ENCODE peak calls at places on chromosome 1, in ten cellular contexts. One of them, this sample, is unnamed.

GRCh38 chr1:72278461-72278860 is 3.9 kb downstream of the NEGR1 start:
- DNase-seq in GM04504: no peak
- DNase-seq in NCI-H2029: no peak
- DNase-seq in lower lobe of right lung: no peak
- DNase-seq in AG20443: no peak
- DNase-seq in non-pigmented ciliary epithelial cell: no peak
- DNase-seq in activated T-helper 1 cell treated with anti-CD3 and anti-CD28 coated beads, Interleukin-12 subunit alpha, Interleukin-12 subunit beta, Interleukin-2, Interleukin-4 antibody, amounts not matched to agents 30 ng/mL and 10 ng/mL and 1 ng/mL, durations not matched to agents 14 hours and 24 hours and 36 hours: no peak
- DNase-seq in GM13977: no peak
- DNase-seq in stimulated activated CD8-positive, alpha-beta memory T cell treated with anti-CD3 and anti-CD28 coated beads, Interleukin-7, amount 100 ng/mL, for 1 hour: no peak
- DNase-seq in amniotic stem cell: no peak
- DNase-seq in this sample: no peak

GRCh38 chr1:32893198-32894018 is 7.1 kb downstream of the HPCA start:
- DNase-seq in GM13977: no peak
- DNase-seq in amniotic stem cell: no peak
- DNase-seq in AG20443: peak
- DNase-seq in GM04504: no peak
- DNase-seq in non-pigmented ciliary epithelial cell: no peak
- DNase-seq in activated T-helper 1 cell treated with anti-CD3 and anti-CD28 coated beads, Interleukin-12 subunit alpha, Interleukin-12 subunit beta, Interleukin-2, Interleukin-4 antibody, amounts not matched to agents 30 ng/mL and 10 ng/mL and 1 ng/mL, durations not matched to agents 14 hours and 24 hours and 36 hours: no peak
- DNase-seq in lower lobe of right lung: no peak
- DNase-seq in NCI-H2029: no peak
- DNase-seq in stimulated activated CD8-positive, alpha-beta memory T cell treated with anti-CD3 and anti-CD28 coated beads, Interleukin-7, amount 100 ng/mL, for 1 hour: no peak
- DNase-seq in this sample: no peak

GRCh38 chr1:34597877-34598514 is 156.9 kb upstream of the GJB5 start:
- DNase-seq in amniotic stem cell: peak
- DNase-seq in GM13977: peak
- DNase-seq in NCI-H2029: peak
- DNase-seq in non-pigmented ciliary epithelial cell: peak
- DNase-seq in GM04504: peak
- DNase-seq in stimulated activated CD8-positive, alpha-beta memory T cell treated with anti-CD3 and anti-CD28 coated beads, Interleukin-7, amount 100 ng/mL, for 1 hour: no peak
- DNase-seq in activated T-helper 1 cell treated with anti-CD3 and anti-CD28 coated beads, Interleukin-12 subunit alpha, Interleukin-12 subunit beta, Interleukin-2, Interleukin-4 antibody, amounts not matched to agents 30 ng/mL and 10 ng/mL and 1 ng/mL, durations not matched to agents 14 hours and 24 hours and 36 hours: peak
- DNase-seq in lower lobe of right lung: peak
- DNase-seq in AG20443: peak
- DNase-seq in this sample: peak

GRCh38 chr1:220151454-220151853 is 57.5 kb downstream of the IARS2 start:
- DNase-seq in AG20443: peak
- DNase-seq in non-pigmented ciliary epithelial cell: peak
- DNase-seq in NCI-H2029: no peak
- DNase-seq in lower lobe of right lung: no peak
- DNase-seq in amniotic stem cell: no peak
- DNase-seq in GM13977: no peak
- DNase-seq in activated T-helper 1 cell treated with anti-CD3 and anti-CD28 coated beads, Interleukin-12 subunit alpha, Interleukin-12 subunit beta, Interleukin-2, Interleukin-4 antibody, amounts not matched to agents 30 ng/mL and 10 ng/mL and 1 ng/mL, durations not matched to agents 14 hours and 24 hours and 36 hours: no peak
- DNase-seq in GM04504: no peak
- DNase-seq in stimulated activated CD8-positive, alpha-beta memory T cell treated with anti-CD3 and anti-CD28 coated beads, Interleukin-7, amount 100 ng/mL, for 1 hour: no peak
- DNase-seq in this sample: no peak

GRCh38 chr1:58664881-58665280 is 35.0 kb downstream of the MYSM1 start:
- DNase-seq in AG20443: no peak
- DNase-seq in non-pigmented ciliary epithelial cell: no peak
- DNase-seq in lower lobe of right lung: no peak
- DNase-seq in NCI-H2029: no peak
- DNase-seq in amniotic stem cell: no peak
- DNase-seq in GM13977: no peak
- DNase-seq in activated T-helper 1 cell treated with anti-CD3 and anti-CD28 coated beads, Interleukin-12 subunit alpha, Interleukin-12 subunit beta, Interleukin-2, Interleukin-4 antibody, amounts not matched to agents 30 ng/mL and 10 ng/mL and 1 ng/mL, durations not matched to agents 14 hours and 24 hours and 36 hours: no peak
- DNase-seq in stimulated activated CD8-positive, alpha-beta memory T cell treated with anti-CD3 and anti-CD28 coated beads, Interleukin-7, amount 100 ng/mL, for 1 hour: no peak
- DNase-seq in GM04504: no peak
- DNase-seq in this sample: no peak

GRCh38 chr1:247407180-247407616 is 8.8 kb upstream of the NLRP3 start:
- DNase-seq in amniotic stem cell: no peak
- DNase-seq in stimulated activated CD8-positive, alpha-beta memory T cell treated with anti-CD3 and anti-CD28 coated beads, Interleukin-7, amount 100 ng/mL, for 1 hour: peak
- DNase-seq in non-pigmented ciliary epithelial cell: no peak
- DNase-seq in lower lobe of right lung: peak
- DNase-seq in activated T-helper 1 cell treated with anti-CD3 and anti-CD28 coated beads, Interleukin-12 subunit alpha, Interleukin-12 subunit beta, Interleukin-2, Interleukin-4 antibody, amounts not matched to agents 30 ng/mL and 10 ng/mL and 1 ng/mL, durations not matched to agents 14 hours and 24 hours and 36 hours: peak
- DNase-seq in GM13977: peak
- DNase-seq in AG20443: no peak
- DNase-seq in GM04504: no peak
- DNase-seq in NCI-H2029: no peak
- DNase-seq in this sample: no peak

GRCh38 chr1:210669951-210670350 is 341.2 kb downstream of the HHAT start:
- DNase-seq in GM04504: no peak
- DNase-seq in non-pigmented ciliary epithelial cell: no peak
- DNase-seq in NCI-H2029: peak
- DNase-seq in GM13977: no peak
- DNase-seq in AG20443: no peak
- DNase-seq in amniotic stem cell: no peak
- DNase-seq in stimulated activated CD8-positive, alpha-beta memory T cell treated with anti-CD3 and anti-CD28 coated beads, Interleukin-7, amount 100 ng/mL, for 1 hour: no peak
- DNase-seq in lower lobe of right lung: no peak
- DNase-seq in activated T-helper 1 cell treated with anti-CD3 and anti-CD28 coated beads, Interleukin-12 subunit alpha, Interleukin-12 subunit beta, Interleukin-2, Interleukin-4 antibody, amounts not matched to agents 30 ng/mL and 10 ng/mL and 1 ng/mL, durations not matched to agents 14 hours and 24 hours and 36 hours: no peak
- DNase-seq in this sample: no peak

GRCh38 chr1:219917851-219918466 is 10.4 kb downstream of the SLC30A10 start:
- DNase-seq in GM13977: no peak
- DNase-seq in activated T-helper 1 cell treated with anti-CD3 and anti-CD28 coated beads, Interleukin-12 subunit alpha, Interleukin-12 subunit beta, Interleukin-2, Interleukin-4 antibody, amounts not matched to agents 30 ng/mL and 10 ng/mL and 1 ng/mL, durations not matched to agents 14 hours and 24 hours and 36 hours: no peak
- DNase-seq in amniotic stem cell: no peak
- DNase-seq in AG20443: no peak
- DNase-seq in lower lobe of right lung: no peak
- DNase-seq in NCI-H2029: no peak
- DNase-seq in non-pigmented ciliary epithelial cell: no peak
- DNase-seq in stimulated activated CD8-positive, alpha-beta memory T cell treated with anti-CD3 and anti-CD28 coated beads, Interleukin-7, amount 100 ng/mL, for 1 hour: no peak
- DNase-seq in GM04504: no peak
- DNase-seq in this sample: no peak

GRCh38 chr1:184866991-184867788 is 107.1 kb downstream of the NIBAN1 start:
- DNase-seq in GM13977: peak
- DNase-seq in NCI-H2029: no peak
- DNase-seq in AG20443: peak
- DNase-seq in GM04504: peak
- DNase-seq in lower lobe of right lung: no peak
- DNase-seq in non-pigmented ciliary epithelial cell: peak
- DNase-seq in activated T-helper 1 cell treated with anti-CD3 and anti-CD28 coated beads, Interleukin-12 subunit alpha, Interleukin-12 subunit beta, Interleukin-2, Interleukin-4 antibody, amounts not matched to agents 30 ng/mL and 10 ng/mL and 1 ng/mL, durations not matched to agents 14 hours and 24 hours and 36 hours: peak
- DNase-seq in amniotic stem cell: peak
- DNase-seq in stimulated activated CD8-positive, alpha-beta memory T cell treated with anti-CD3 and anti-CD28 coated beads, Interleukin-7, amount 100 ng/mL, for 1 hour: no peak
- DNase-seq in this sample: peak

GRCh38 chr1:160911441-160911840 is 26.5 kb upstream of the ITLN1 start:
- DNase-seq in GM13977: no peak
- DNase-seq in lower lobe of right lung: no peak
- DNase-seq in stimulated activated CD8-positive, alpha-beta memory T cell treated with anti-CD3 and anti-CD28 coated beads, Interleukin-7, amount 100 ng/mL, for 1 hour: no peak
- DNase-seq in amniotic stem cell: no peak
- DNase-seq in GM04504: no peak
- DNase-seq in AG20443: no peak
- DNase-seq in NCI-H2029: no peak
- DNase-seq in non-pigmented ciliary epithelial cell: peak
- DNase-seq in activated T-helper 1 cell treated with anti-CD3 and anti-CD28 coated beads, Interleukin-12 subunit alpha, Interleukin-12 subunit beta, Interleukin-2, Interleukin-4 antibody, amounts not matched to agents 30 ng/mL and 10 ng/mL and 1 ng/mL, durations not matched to agents 14 hours and 24 hours and 36 hours: no peak
- DNase-seq in this sample: no peak

GRCh38 chr1:29540801-29541357 is 304.6 kb downstream of the PTPRU start:
- DNase-seq in lower lobe of right lung: no peak
- DNase-seq in non-pigmented ciliary epithelial cell: no peak
- DNase-seq in AG20443: no peak
- DNase-seq in amniotic stem cell: no peak
- DNase-seq in activated T-helper 1 cell treated with anti-CD3 and anti-CD28 coated beads, Interleukin-12 subunit alpha, Interleukin-12 subunit beta, Interleukin-2, Interleukin-4 antibody, amounts not matched to agents 30 ng/mL and 10 ng/mL and 1 ng/mL, durations not matched to agents 14 hours and 24 hours and 36 hours: no peak
- DNase-seq in NCI-H2029: no peak
- DNase-seq in GM13977: no peak
- DNase-seq in stimulated activated CD8-positive, alpha-beta memory T cell treated with anti-CD3 and anti-CD28 coated beads, Interleukin-7, amount 100 ng/mL, for 1 hour: no peak
- DNase-seq in GM04504: no peak
- DNase-seq in this sample: no peak

GRCh38 chr1:109266965-109267364 is 16.0 kb downstream of the PSRC1 start:
- DNase-seq in lower lobe of right lung: no peak
- DNase-seq in non-pigmented ciliary epithelial cell: no peak
- DNase-seq in NCI-H2029: no peak
- DNase-seq in amniotic stem cell: no peak
- DNase-seq in GM13977: no peak
- DNase-seq in GM04504: no peak
- DNase-seq in AG20443: peak
- DNase-seq in activated T-helper 1 cell treated with anti-CD3 and anti-CD28 coated beads, Interleukin-12 subunit alpha, Interleukin-12 subunit beta, Interleukin-2, Interleukin-4 antibody, amounts not matched to agents 30 ng/mL and 10 ng/mL and 1 ng/mL, durations not matched to agents 14 hours and 24 hours and 36 hours: no peak
- DNase-seq in stimulated activated CD8-positive, alpha-beta memory T cell treated with anti-CD3 and anti-CD28 coated beads, Interleukin-7, amount 100 ng/mL, for 1 hour: no peak
- DNase-seq in this sample: no peak

GRCh38 chr1:70659891-70660290 is 248.8 kb downstream of the CTH start:
- DNase-seq in GM04504: no peak
- DNase-seq in amniotic stem cell: no peak
- DNase-seq in AG20443: no peak
- DNase-seq in non-pigmented ciliary epithelial cell: no peak
- DNase-seq in GM13977: no peak
- DNase-seq in activated T-helper 1 cell treated with anti-CD3 and anti-CD28 coated beads, Interleukin-12 subunit alpha, Interleukin-12 subunit beta, Interleukin-2, Interleukin-4 antibody, amounts not matched to agents 30 ng/mL and 10 ng/mL and 1 ng/mL, durations not matched to agents 14 hours and 24 hours and 36 hours: no peak
- DNase-seq in NCI-H2029: no peak
- DNase-seq in stimulated activated CD8-positive, alpha-beta memory T cell treated with anti-CD3 and anti-CD28 coated beads, Interleukin-7, amount 100 ng/mL, for 1 hour: no peak
- DNase-seq in lower lobe of right lung: no peak
- DNase-seq in this sample: no peak

GRCh38 chr1:34984435-34985062 is 598 bp downstream of the TMEM35B start:
- DNase-seq in GM04504: peak
- DNase-seq in stimulated activated CD8-positive, alpha-beta memory T cell treated with anti-CD3 and anti-CD28 coated beads, Interleukin-7, amount 100 ng/mL, for 1 hour: no peak
- DNase-seq in non-pigmented ciliary epithelial cell: no peak
- DNase-seq in activated T-helper 1 cell treated with anti-CD3 and anti-CD28 coated beads, Interleukin-12 subunit alpha, Interleukin-12 subunit beta, Interleukin-2, Interleukin-4 antibody, amounts not matched to agents 30 ng/mL and 10 ng/mL and 1 ng/mL, durations not matched to agents 14 hours and 24 hours and 36 hours: no peak
- DNase-seq in GM13977: no peak
- DNase-seq in NCI-H2029: no peak
- DNase-seq in lower lobe of right lung: peak
- DNase-seq in amniotic stem cell: no peak
- DNase-seq in AG20443: peak
- DNase-seq in this sample: no peak

GRCh38 chr1:78651247-78651646 is 1.6 kb downstream of the IFI44 start:
- DNase-seq in non-pigmented ciliary epithelial cell: peak
- DNase-seq in GM13977: no peak
- DNase-seq in activated T-helper 1 cell treated with anti-CD3 and anti-CD28 coated beads, Interleukin-12 subunit alpha, Interleukin-12 subunit beta, Interleukin-2, Interleukin-4 antibody, amounts not matched to agents 30 ng/mL and 10 ng/mL and 1 ng/mL, durations not matched to agents 14 hours and 24 hours and 36 hours: no peak
- DNase-seq in lower lobe of right lung: no peak
- DNase-seq in amniotic stem cell: no peak
- DNase-seq in NCI-H2029: peak
- DNase-seq in GM04504: peak
- DNase-seq in AG20443: peak
- DNase-seq in stimulated activated CD8-positive, alpha-beta memory T cell treated with anti-CD3 and anti-CD28 coated beads, Interleukin-7, amount 100 ng/mL, for 1 hour: no peak
- DNase-seq in this sample: no peak

GRCh38 chr1:172515927-172516326 is 17.0 kb upstream of the SUCO start:
- DNase-seq in GM04504: no peak
- DNase-seq in stimulated activated CD8-positive, alpha-beta memory T cell treated with anti-CD3 and anti-CD28 coated beads, Interleukin-7, amount 100 ng/mL, for 1 hour: no peak
- DNase-seq in AG20443: no peak
- DNase-seq in activated T-helper 1 cell treated with anti-CD3 and anti-CD28 coated beads, Interleukin-12 subunit alpha, Interleukin-12 subunit beta, Interleukin-2, Interleukin-4 antibody, amounts not matched to agents 30 ng/mL and 10 ng/mL and 1 ng/mL, durations not matched to agents 14 hours and 24 hours and 36 hours: no peak
- DNase-seq in NCI-H2029: no peak
- DNase-seq in amniotic stem cell: no peak
- DNase-seq in GM13977: no peak
- DNase-seq in lower lobe of right lung: no peak
- DNase-seq in non-pigmented ciliary epithelial cell: no peak
- DNase-seq in this sample: no peak

GRCh38 chr1:50471967-50472366 is 48.7 kb upstream of the DMRTA2 start:
- DNase-seq in lower lobe of right lung: no peak
- DNase-seq in stimulated activated CD8-positive, alpha-beta memory T cell treated with anti-CD3 and anti-CD28 coated beads, Interleukin-7, amount 100 ng/mL, for 1 hour: no peak
- DNase-seq in NCI-H2029: no peak
- DNase-seq in amniotic stem cell: no peak
- DNase-seq in GM04504: no peak
- DNase-seq in non-pigmented ciliary epithelial cell: no peak
- DNase-seq in activated T-helper 1 cell treated with anti-CD3 and anti-CD28 coated beads, Interleukin-12 subunit alpha, Interleukin-12 subunit beta, Interleukin-2, Interleukin-4 antibody, amounts not matched to agents 30 ng/mL and 10 ng/mL and 1 ng/mL, durations not matched to agents 14 hours and 24 hours and 36 hours: no peak
- DNase-seq in AG20443: no peak
- DNase-seq in GM13977: no peak
- DNase-seq in this sample: no peak

GRCh38 chr1:115933625-115934024 is 42.7 kb upstream of the SLC22A15 start:
- DNase-seq in NCI-H2029: no peak
- DNase-seq in GM04504: no peak
- DNase-seq in amniotic stem cell: no peak
- DNase-seq in stimulated activated CD8-positive, alpha-beta memory T cell treated with anti-CD3 and anti-CD28 coated beads, Interleukin-7, amount 100 ng/mL, for 1 hour: no peak
- DNase-seq in GM13977: no peak
- DNase-seq in AG20443: no peak
- DNase-seq in non-pigmented ciliary epithelial cell: no peak
- DNase-seq in activated T-helper 1 cell treated with anti-CD3 and anti-CD28 coated beads, Interleukin-12 subunit alpha, Interleukin-12 subunit beta, Interleukin-2, Interleukin-4 antibody, amounts not matched to agents 30 ng/mL and 10 ng/mL and 1 ng/mL, durations not matched to agents 14 hours and 24 hours and 36 hours: no peak
- DNase-seq in lower lobe of right lung: no peak
- DNase-seq in this sample: no peak

GRCh38 chr1:112257043-112257835 is 138.8 kb upstream of the CTTNBP2NL start:
- DNase-seq in AG20443: no peak
- DNase-seq in GM13977: no peak
- DNase-seq in non-pigmented ciliary epithelial cell: no peak
- DNase-seq in GM04504: no peak
- DNase-seq in stimulated activated CD8-positive, alpha-beta memory T cell treated with anti-CD3 and anti-CD28 coated beads, Interleukin-7, amount 100 ng/mL, for 1 hour: no peak
- DNase-seq in lower lobe of right lung: no peak
- DNase-seq in NCI-H2029: no peak
- DNase-seq in activated T-helper 1 cell treated with anti-CD3 and anti-CD28 coated beads, Interleukin-12 subunit alpha, Interleukin-12 subunit beta, Interleukin-2, Interleukin-4 antibody, amounts not matched to agents 30 ng/mL and 10 ng/mL and 1 ng/mL, durations not matched to agents 14 hours and 24 hours and 36 hours: no peak
- DNase-seq in amniotic stem cell: no peak
- DNase-seq in this sample: no peak

GRCh38 chr1:43946244-43947060 is at the start of gene IPO13:
- DNase-seq in activated T-helper 1 cell treated with anti-CD3 and anti-CD28 coated beads, Interleukin-12 subunit alpha, Interleukin-12 subunit beta, Interleukin-2, Interleukin-4 antibody, amounts not matched to agents 30 ng/mL and 10 ng/mL and 1 ng/mL, durations not matched to agents 14 hours and 24 hours and 36 hours: peak
- DNase-seq in GM04504: peak
- DNase-seq in stimulated activated CD8-positive, alpha-beta memory T cell treated with anti-CD3 and anti-CD28 coated beads, Interleukin-7, amount 100 ng/mL, for 1 hour: peak
- DNase-seq in non-pigmented ciliary epithelial cell: peak
- DNase-seq in GM13977: peak
- DNase-seq in NCI-H2029: peak
- DNase-seq in AG20443: peak
- DNase-seq in amniotic stem cell: peak
- DNase-seq in lower lobe of right lung: peak
- DNase-seq in this sample: peak